ENCODE peak calls at places on chromosome 10, in six cellular contexts. M is prostate gland, G is lower leg skin, F is adrenal gland, Z is tibial nerve, H is stomach. S is an unnamed sample.

GRCh38 chr10:45585131-45585530 is 87.4 kb downstream of the ZFAND4 start:
- DNase-seq in M (no peak), G (no peak), F (no peak), Z (no peak), H (no peak), S (no peak)

GRCh38 chr10:131849591-131850489 is 51.0 kb upstream of the PPP2R2D start:
- DNase-seq in M (no peak), G (no peak), F (no peak), Z (no peak), H (no peak), S (no peak)

GRCh38 chr10:30798621-30799020 is 169.1 kb upstream of the LYZL2 start:
- DNase-seq in M (no peak), G (no peak), F (no peak), Z (no peak), H (no peak), S (no peak)

GRCh38 chr10:131972474-131973071 is 9.2 kb downstream of the BNIP3 start:
- DNase-seq in M (no peak), G (no peak), F (peak), Z (no peak), H (no peak), S (peak)

GRCh38 chr10:118851062-118852035 is 96.6 kb upstream of the CACUL1 start:
- DNase-seq in M (no peak), G (no peak), F (no peak), Z (no peak), H (no peak), S (no peak)

GRCh38 chr10:43151371-43151770 is 13.1 kb downstream of the CSGALNACT2 start:
- DNase-seq in M (no peak), G (no peak), F (no peak), Z (no peak), H (no peak), S (no peak)

GRCh38 chr10:35789996-35790395 is 147.9 kb upstream of the FZD8 start:
- DNase-seq in M (no peak), G (no peak), F (no peak), Z (no peak), H (no peak), S (no peak)

GRCh38 chr10:13502384-13502783 is 26.4 kb downstream of the BEND7 start:
- DNase-seq in M (no peak), G (no peak), F (no peak), Z (no peak), H (no peak), S (no peak)

GRCh38 chr10:5888843-5889623 is 660 bp downstream of the ANKRD16 start:
- DNase-seq in M (no peak), G (no peak), F (peak), Z (no peak), H (peak), S (peak)

GRCh38 chr10:79944428-79945395 is 4.2 kb downstream of the SFTPD start:
- DNase-seq in M (peak), G (peak), F (no peak), Z (no peak), H (peak), S (no peak)

GRCh38 chr10:19904202-19904661 is 88.0 kb downstream of the PLXDC2 start:
- DNase-seq in M (no peak), G (no peak), F (no peak), Z (no peak), H (no peak), S (no peak)

GRCh38 chr10:87816163-87816841 is 1.7 kb downstream of the ATAD1 start:
- DNase-seq in M (no peak), G (no peak), F (no peak), Z (no peak), H (no peak), S (no peak)

GRCh38 chr10:106711313-106711906 is 453.1 kb downstream of the SORCS1 start:
- DNase-seq in M (no peak), G (no peak), F (peak), Z (peak), H (peak), S (peak)

GRCh38 chr10:125343118-125343752 is 182.9 kb upstream of the CTBP2 start:
- DNase-seq in M (no peak), G (no peak), F (no peak), Z (no peak), H (no peak), S (peak)

GRCh38 chr10:86389441-86390193 is 23.0 kb upstream of the GRID1 start:
- DNase-seq in M (no peak), G (no peak), F (peak), Z (no peak), H (peak), S (peak)

GRCh38 chr10:80894339-80894791 is 356.7 kb downstream of the SH2D4B start:
- DNase-seq in M (no peak), G (no peak), F (no peak), Z (no peak), H (no peak), S (no peak)

GRCh38 chr10:113226404-113226803 is 276.4 kb downstream of the TCF7L2 start:
- DNase-seq in M (no peak), G (no peak), F (no peak), Z (no peak), H (no peak), S (peak)

GRCh38 chr10:30811665-30812017 is 182.1 kb upstream of the LYZL2 start:
- DNase-seq in M (peak), G (no peak), F (peak), Z (no peak), H (no peak), S (no peak)

GRCh38 chr10:97333601-97334369 is 744 bp downstream of the FRAT2 start:
- DNase-seq in M (no peak), G (peak), F (peak), Z (no peak), H (peak), S (peak)

GRCh38 chr10:78277734-78278404 is 244.2 kb downstream of the RPS24 start:
- DNase-seq in M (peak), G (peak), F (peak), Z (no peak), H (no peak), S (peak)

GRCh38 chr10:88343761-88344484 is 239.2 kb downstream of the RNLS start:
- DNase-seq in M (no peak), G (no peak), F (no peak), Z (no peak), H (no peak), S (no peak)

GRCh38 chr10:110860576-110861241 is 11.0 kb upstream of the PDCD4 start:
- DNase-seq in M (no peak), G (no peak), F (no peak), Z (no peak), H (no peak), S (no peak)

GRCh38 chr10:20185116-20185515 is 368.9 kb downstream of the PLXDC2 start:
- DNase-seq in M (no peak), G (no peak), F (no peak), Z (no peak), H (no peak), S (no peak)

GRCh38 chr10:86752311-86752710 is 4.1 kb upstream of the BMPR1A start:
- DNase-seq in M (no peak), G (no peak), F (no peak), Z (no peak), H (no peak), S (no peak)

GRCh38 chr10:109126016-109126415 is 797.3 kb downstream of the XPNPEP1 start:
- DNase-seq in M (no peak), G (no peak), F (no peak), Z (no peak), H (no peak), S (no peak)

GRCh38 chr10:75977146-75977545 is 545.7 kb downstream of the LRMDA start:
- DNase-seq in M (no peak), G (no peak), F (no peak), Z (no peak), H (no peak), S (no peak)

GRCh38 chr10:13787015-13787421 is 200.3 kb downstream of the PRPF18 start:
- DNase-seq in M (no peak), G (peak), F (peak), Z (no peak), H (no peak), S (peak)

GRCh38 chr10:18610517-18610916 is 40.9 kb downstream of the NSUN6 start:
- DNase-seq in M (peak), G (no peak), F (peak), Z (no peak), H (no peak), S (peak)

GRCh38 chr10:28087675-28088351 is 88.9 kb upstream of the ODAD2 start:
- DNase-seq in M (no peak), G (no peak), F (no peak), Z (no peak), H (no peak), S (no peak)

GRCh38 chr10:80454526-80455460 is 683 bp downstream of the TSPAN14 start:
- DNase-seq in M (no peak), G (no peak), F (peak), Z (no peak), H (peak), S (peak)

GRCh38 chr10:101218423-101219136 is 10.7 kb downstream of the LBX1 start:
- DNase-seq in M (no peak), G (no peak), F (no peak), Z (no peak), H (no peak), S (no peak)

GRCh38 chr10:42938351-42938750 is 138.5 kb upstream of the RET start:
- DNase-seq in M (no peak), G (no peak), F (no peak), Z (no peak), H (no peak), S (no peak)

GRCh38 chr10:80664071-80664680 is 126.5 kb downstream of the SH2D4B start:
- DNase-seq in M (peak), G (peak), F (peak), Z (peak), H (peak), S (peak)

GRCh38 chr10:130932326-130933007 is 379.1 kb downstream of the TCERG1L start:
- DNase-seq in M (no peak), G (no peak), F (no peak), Z (no peak), H (no peak), S (no peak)

GRCh38 chr10:92790449-92790848 is 57.9 kb upstream of the EXOC6 start:
- DNase-seq in M (no peak), G (no peak), F (no peak), Z (no peak), H (no peak), S (no peak)

GRCh38 chr10:126955934-126956711 is 50.9 kb downstream of the DOCK1 start:
- DNase-seq in M (no peak), G (no peak), F (no peak), Z (no peak), H (no peak), S (no peak)

GRCh38 chr10:71795248-71795647 is 21.9 kb upstream of the VSIR start:
- DNase-seq in M (no peak), G (no peak), F (no peak), Z (no peak), H (no peak), S (no peak)

DNA sequence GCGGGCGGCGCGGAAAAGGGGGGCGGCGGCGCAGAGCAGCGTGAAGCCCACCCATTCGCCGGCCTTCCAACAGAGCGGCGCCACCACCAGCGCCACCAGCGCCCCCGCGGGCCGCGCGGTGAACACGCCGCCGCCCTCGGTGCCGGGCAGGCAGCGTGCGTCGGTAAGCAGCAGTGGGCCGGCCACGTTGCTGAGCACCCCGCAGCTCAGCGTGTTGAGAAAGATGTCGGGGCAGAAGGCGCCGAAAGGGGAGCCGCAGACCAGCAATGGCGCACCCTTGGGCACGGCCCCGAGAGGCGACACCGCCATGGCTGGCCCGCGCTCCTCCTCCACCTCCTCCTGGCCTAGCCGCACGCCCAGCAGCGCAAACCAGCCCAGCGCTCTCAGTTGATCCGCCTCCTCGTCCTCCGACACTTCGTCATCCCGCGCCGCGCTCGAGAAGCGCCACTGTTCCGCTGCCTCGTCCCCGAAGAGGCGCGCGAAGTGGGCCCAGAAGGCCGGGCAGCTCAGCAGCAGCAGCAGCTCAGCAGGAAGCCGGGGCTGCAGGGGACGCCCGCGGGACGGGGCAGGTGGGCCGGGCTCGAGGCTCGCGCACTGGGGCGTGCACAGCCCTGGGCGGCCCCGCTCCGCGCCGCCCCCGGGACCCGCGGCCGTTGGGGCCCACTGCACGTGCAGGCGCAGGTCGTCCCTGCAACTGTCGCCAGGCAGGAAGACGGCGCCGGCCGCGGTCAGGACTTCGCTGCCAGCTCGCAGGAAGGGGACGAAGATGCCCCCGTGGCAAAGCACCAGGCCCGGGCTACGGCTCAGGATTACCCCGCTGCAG is 623 bp downstream of the TYSND1 start:
- DNase-seq in M (peak), G (peak), F (peak), Z (no peak), H (peak), S (peak)
- TF ChIP-seq POLR2A in M (no peak), G (no peak), F (peak), Z (no peak), H (no peak), S (peak)

DNA sequence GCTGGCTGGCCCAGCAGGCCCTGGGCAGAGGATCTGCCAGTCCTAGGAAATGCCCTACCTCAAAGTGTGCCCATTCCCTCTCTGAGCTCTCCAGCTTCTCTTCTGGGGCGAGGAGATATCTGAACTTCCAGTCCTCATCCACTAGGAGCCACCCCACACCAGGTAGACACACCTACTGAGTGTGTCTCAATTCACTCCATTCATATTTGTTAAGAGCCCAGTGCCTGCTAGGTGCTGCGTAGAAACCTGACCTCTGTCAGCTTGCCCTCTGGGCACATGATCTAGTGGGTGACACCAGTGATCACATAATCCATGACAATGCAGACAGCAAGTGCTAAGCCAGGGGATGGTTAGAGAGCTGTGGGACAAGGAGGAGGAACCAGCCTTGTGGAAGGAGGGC is 81.5 kb downstream of the COL13A1 start:
- DNase-seq in M (no peak), G (no peak), F (no peak), Z (no peak), H (peak), S (peak)
- TF ChIP-seq POLR2A in M (no peak), G (no peak), F (no peak), Z (no peak), H (no peak), S (no peak)

GRCh38 chr10:70135684-70136083 is 3.1 kb upstream of the AIFM2 start:
- DNase-seq in M (no peak), G (no peak), F (no peak), Z (no peak), H (peak), S (no peak)

GRCh38 chr10:70130878-70131559 is 1.6 kb downstream of the AIFM2 start:
- DNase-seq in M (no peak), G (no peak), F (peak), Z (no peak), H (no peak), S (peak)

GRCh38 chr10:70135046-70135445 is 2.4 kb upstream of the AIFM2 start:
- DNase-seq in M (no peak), G (no peak), F (no peak), Z (no peak), H (peak), S (no peak)

GRCh38 chr10:70131560-70131937 is 1.1 kb downstream of the AIFM2 start:
- DNase-seq in M (no peak), G (no peak), F (no peak), Z (no peak), H (no peak), S (no peak)

DNA sequence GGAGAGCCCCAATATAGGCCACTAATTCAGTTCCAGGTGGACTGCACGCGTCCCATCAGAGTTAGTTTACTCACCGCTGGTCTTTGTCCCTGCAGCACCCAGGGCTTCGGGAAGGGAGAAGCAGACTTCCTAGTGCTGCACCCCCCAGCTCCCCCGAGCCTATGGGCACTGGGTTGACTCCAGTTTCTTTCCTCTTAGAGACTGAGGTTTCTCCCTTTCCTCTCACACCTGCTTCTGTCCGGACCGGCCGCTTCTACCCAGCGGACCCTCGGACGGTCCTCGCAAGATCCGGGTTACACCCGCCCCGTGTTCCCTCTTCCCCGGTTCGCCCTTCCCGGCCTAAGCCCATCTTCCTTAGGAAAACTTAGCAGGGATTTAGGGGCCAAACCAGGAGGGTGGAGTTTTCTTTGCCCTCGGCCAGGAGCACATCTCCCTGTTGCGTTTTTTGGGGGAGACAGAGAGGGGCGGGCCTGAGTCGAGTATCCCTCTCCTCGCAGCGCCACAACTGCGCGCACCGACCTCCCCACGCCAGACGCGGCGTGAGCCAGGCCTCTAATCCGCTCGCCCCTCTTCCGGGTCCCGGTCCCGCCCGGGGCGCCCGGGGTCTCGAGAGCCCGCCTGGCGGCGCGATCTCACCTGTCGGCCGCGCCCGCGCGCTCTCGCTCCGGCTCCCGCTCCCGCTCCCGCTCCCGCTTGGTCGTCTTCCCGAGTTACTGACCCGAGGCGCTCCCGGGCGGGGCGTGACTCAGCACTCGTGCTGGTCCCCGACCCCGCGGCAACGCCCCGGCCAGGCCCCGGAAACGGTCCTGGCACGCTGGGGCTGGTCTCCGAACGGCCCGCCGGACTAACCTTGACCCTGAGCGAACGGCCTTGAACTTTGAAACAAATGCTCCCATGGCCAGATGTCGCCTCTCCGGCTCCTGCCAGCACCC is at the start of gene AIFM2:
- DNase-seq in M (peak), G (peak), F (peak), Z (peak), H (peak), S (peak)
- TF ChIP-seq POLR2A in M (peak), G (no peak), F (peak), Z (no peak), H (peak), S (no peak)

GRCh38 chr10:23505797-23506465 is 67.1 kb downstream of the OTUD1 start:
- DNase-seq in M (peak), G (no peak), F (no peak), Z (no peak), H (no peak), S (no peak)
- TF ChIP-seq POLR2A in M (no peak), G (no peak), F (no peak), Z (no peak), H (no peak), S (no peak)

GRCh38 chr10:3740157-3740871 is 44.7 kb downstream of the KLF6 start:
- DNase-seq in M (no peak), G (no peak), F (no peak), Z (no peak), H (no peak), S (no peak)
- TF ChIP-seq POLR2A in M (no peak), G (no peak), F (no peak), Z (no peak), H (no peak), S (no peak)

DNA sequence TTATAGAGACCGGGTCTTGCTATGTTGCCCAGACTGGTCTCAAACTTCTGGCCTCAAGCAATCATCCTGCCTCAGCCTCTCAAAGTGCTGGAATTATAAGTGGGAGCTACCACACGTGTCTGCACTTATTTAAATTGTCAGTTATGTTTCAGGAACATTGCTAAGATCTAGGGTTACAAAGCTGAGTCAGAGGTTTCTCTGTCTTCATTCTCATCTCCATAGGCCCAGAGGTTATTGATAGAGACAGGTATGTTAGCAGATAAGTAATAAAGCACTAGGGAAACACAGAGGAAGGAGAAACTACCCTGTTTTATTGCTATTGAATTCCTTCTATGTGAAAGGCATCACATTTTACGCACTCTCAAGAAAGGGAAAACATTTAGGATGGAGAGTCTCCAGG is 214.1 kb downstream of the REEP3 start:
- DNase-seq in M (no peak), G (no peak), F (no peak), Z (no peak), H (no peak), S (no peak)
- TF ChIP-seq POLR2A in M (no peak), G (no peak), F (no peak), Z (no peak), H (no peak), S (no peak)

GRCh38 chr10:103473261-103473671 is 5.8 kb downstream of the CALHM3 start:
- DNase-seq in M (no peak), G (no peak), F (no peak), Z (no peak), H (no peak), S (peak)

GRCh38 chr10:103474077-103474476 is 5.0 kb downstream of the CALHM3 start:
- DNase-seq in M (no peak), G (no peak), F (no peak), Z (no peak), H (no peak), S (no peak)

GRCh38 chr10:103470755-103471653 is 8.0 kb downstream of the CALHM3 start:
- DNase-seq in M (no peak), G (peak), F (no peak), Z (no peak), H (peak), S (peak)

GRCh38 chr10:103475437-103475836 is 3.6 kb downstream of the CALHM3 start:
- DNase-seq in M (no peak), G (no peak), F (no peak), Z (no peak), H (no peak), S (no peak)

DNA sequence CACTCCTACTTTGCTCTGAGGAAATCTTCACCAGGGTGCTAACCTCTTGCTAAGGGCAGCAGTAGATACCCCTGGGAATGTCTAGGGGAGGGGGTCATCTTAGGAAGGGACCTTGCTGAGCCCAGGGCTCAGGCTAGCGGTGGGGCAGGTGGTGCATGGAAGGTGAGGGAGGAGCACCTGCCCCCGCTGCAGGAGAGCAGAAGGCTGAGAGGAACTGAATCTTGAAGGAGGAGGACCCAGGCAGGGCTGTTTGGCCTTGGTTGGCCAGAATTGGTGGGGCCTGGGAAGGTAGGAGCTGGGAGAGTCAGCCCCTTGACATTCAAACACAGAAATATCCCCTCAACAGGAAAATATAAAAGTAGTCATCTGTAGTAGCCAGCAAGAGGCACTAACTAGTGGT is 7.0 kb downstream of the CALHM3 start:
- DNase-seq in M (no peak), G (no peak), F (no peak), Z (no peak), H (no peak), S (no peak)
- TF ChIP-seq POLR2A in M (no peak), G (no peak), F (no peak), Z (no peak), H (no peak), S (no peak)

S was measured in thyroid gland.